ENCODE peak calls at places on chromosomes 5 and 9, in four cellular contexts. One of them, this sample, is unnamed.

GRCh38 chr9:100186356-100186755 is 87.3 kb downstream of the INVS start:
- DNase-seq in neuronal stem cell: no peak
- DNase-seq in PC-3: no peak
- DNase-seq in aorta: no peak
- DNase-seq in this sample: no peak

GRCh38 chr5:172102251-172102870 is 85.7 kb downstream of the STK10 start:
- DNase-seq in neuronal stem cell: no peak
- DNase-seq in PC-3: no peak
- DNase-seq in aorta: peak
- DNase-seq in this sample: no peak

GRCh38 chr5:88847410-88847809 is 35.6 kb downstream of the MEF2C start:
- DNase-seq in neuronal stem cell: no peak
- DNase-seq in PC-3: no peak
- DNase-seq in aorta: no peak
- DNase-seq in this sample: no peak

GRCh38 chr5:134583821-134584220 is 48.8 kb downstream of the SAR1B start:
- DNase-seq in neuronal stem cell: no peak
- DNase-seq in PC-3: no peak
- DNase-seq in aorta: no peak
- DNase-seq in this sample: no peak

GRCh38 chr9:123302348-123303214 is 34.2 kb upstream of the STRBP start:
- DNase-seq in neuronal stem cell: no peak
- DNase-seq in PC-3: no peak
- DNase-seq in aorta: no peak
- DNase-seq in this sample: no peak

GRCh38 chr5:116482394-116482793 is 92.2 kb downstream of the SEMA6A start:
- DNase-seq in neuronal stem cell: no peak
- DNase-seq in PC-3: peak
- DNase-seq in aorta: no peak
- DNase-seq in this sample: no peak

GRCh38 chr9:130893250-130894101 is 3.1 kb downstream of the QRFP start:
- DNase-seq in neuronal stem cell: no peak
- DNase-seq in PC-3: no peak
- DNase-seq in aorta: peak
- DNase-seq in this sample: no peak

GRCh38 chr5:1285883-1286291 is 9.0 kb downstream of the TERT start:
- DNase-seq in neuronal stem cell: no peak
- DNase-seq in PC-3: no peak
- DNase-seq in aorta: peak
- DNase-seq in this sample: no peak

GRCh38 chr5:135319928-135320606 is 79.0 kb downstream of the MACROH2A1 start:
- DNase-seq in neuronal stem cell: no peak
- DNase-seq in PC-3: no peak
- DNase-seq in aorta: peak
- DNase-seq in this sample: no peak

GRCh38 chr5:138022912-138023311 is 10.0 kb downstream of the FAM13B start:
- DNase-seq in neuronal stem cell: no peak
- DNase-seq in PC-3: no peak
- DNase-seq in aorta: no peak
- DNase-seq in this sample: no peak

GRCh38 chr9:4297795-4298254 is 2.0 kb downstream of the GLIS3 start:
- DNase-seq in neuronal stem cell: peak
- DNase-seq in PC-3: peak
- DNase-seq in aorta: peak
- DNase-seq in this sample: no peak

GRCh38 chr5:136004436-136004835 is 24.4 kb upstream of the TGFBI start:
- DNase-seq in neuronal stem cell: no peak
- DNase-seq in PC-3: peak
- DNase-seq in aorta: no peak
- DNase-seq in this sample: no peak

GRCh38 chr5:138649316-138649720 is 74.1 kb upstream of the HSPA9 start:
- DNase-seq in neuronal stem cell: no peak
- DNase-seq in PC-3: no peak
- DNase-seq in aorta: no peak
- DNase-seq in this sample: no peak

GRCh38 chr5:71780597-71780996 is 61.5 kb downstream of the CARTPT start:
- DNase-seq in neuronal stem cell: no peak
- DNase-seq in PC-3: no peak
- DNase-seq in aorta: no peak
- DNase-seq in this sample: no peak

GRCh38 chr9:116027511-116027910 is 126.1 kb upstream of the PAPPA start:
- DNase-seq in neuronal stem cell: no peak
- DNase-seq in PC-3: peak
- DNase-seq in aorta: no peak
- DNase-seq in this sample: no peak

GRCh38 chr9:116027951-116028350 is 125.6 kb upstream of the PAPPA start:
- DNase-seq in neuronal stem cell: no peak
- DNase-seq in PC-3: no peak
- DNase-seq in aorta: no peak
- DNase-seq in this sample: no peak

GRCh38 chr9:116030532-116030931 is 123.1 kb upstream of the PAPPA start:
- DNase-seq in neuronal stem cell: no peak
- DNase-seq in PC-3: no peak
- DNase-seq in aorta: no peak
- DNase-seq in this sample: no peak

GRCh38 chr9:116032683-116033440 is 120.7 kb upstream of the PAPPA start:
- DNase-seq in neuronal stem cell: no peak
- DNase-seq in PC-3: no peak
- DNase-seq in aorta: no peak
- DNase-seq in this sample: no peak

GRCh38 chr9:116027096-116027495 is 126.5 kb upstream of the PAPPA start:
- DNase-seq in neuronal stem cell: no peak
- DNase-seq in PC-3: no peak
- DNase-seq in aorta: no peak
- DNase-seq in this sample: peak
- H3K27ac ChIP-seq in neuronal stem cell: no peak
- H3K27ac ChIP-seq in PC-3: no peak
- H3K27ac ChIP-seq in aorta: no peak
- H3K27ac ChIP-seq in this sample: no peak

GRCh38 chr5:141382469-141383294 is at the start of gene PCDHGA7:
- DNase-seq in neuronal stem cell: no peak
- DNase-seq in PC-3: no peak
- DNase-seq in aorta: peak
- DNase-seq in this sample: no peak
- H3K4me3 ChIP-seq in neuronal stem cell: no peak
- H3K4me3 ChIP-seq in PC-3: no peak
- H3K4me3 ChIP-seq in aorta: no peak
- H3K4me3 ChIP-seq in this sample: no peak

GRCh38 chr5:8842906-8843590 is 702.8 kb downstream of the SEMA5A start:
- DNase-seq in neuronal stem cell: no peak
- DNase-seq in PC-3: peak
- DNase-seq in aorta: no peak
- DNase-seq in this sample: no peak

GRCh38 chr5:8845316-8845715 is 700.6 kb downstream of the SEMA5A start:
- DNase-seq in neuronal stem cell: no peak
- DNase-seq in PC-3: peak
- DNase-seq in aorta: no peak
- DNase-seq in this sample: no peak

GRCh38 chr5:8844206-8844605 is 701.7 kb downstream of the SEMA5A start:
- DNase-seq in neuronal stem cell: no peak
- DNase-seq in PC-3: no peak
- DNase-seq in aorta: no peak
- DNase-seq in this sample: no peak

GRCh38 chr5:8844847-8845246 is 701.0 kb downstream of the SEMA5A start:
- DNase-seq in neuronal stem cell: no peak
- DNase-seq in PC-3: no peak
- DNase-seq in aorta: no peak
- DNase-seq in this sample: no peak

DNA sequence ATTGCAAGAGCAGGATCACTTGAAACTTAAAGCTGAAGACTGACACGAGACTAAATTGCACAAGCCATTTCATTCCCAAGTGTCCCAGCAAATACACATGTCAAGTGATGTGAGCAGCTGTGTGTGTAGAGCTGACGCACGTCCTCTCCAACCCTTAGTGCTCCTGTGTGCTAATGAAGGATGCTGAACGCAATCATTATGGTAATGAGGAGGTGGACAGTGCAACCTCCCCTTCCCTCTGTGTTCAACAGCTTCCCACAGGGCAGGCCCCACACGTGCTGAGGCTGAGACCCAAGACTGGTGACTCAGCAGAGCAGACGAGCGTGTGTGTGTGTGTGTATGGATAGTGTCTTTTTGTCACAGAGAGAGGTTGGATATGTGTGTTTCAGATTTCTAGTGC is 702.1 kb downstream of the SEMA5A start:
- DNase-seq in neuronal stem cell: no peak
- DNase-seq in PC-3: no peak
- DNase-seq in aorta: no peak
- DNase-seq in this sample: no peak
- H3K27ac ChIP-seq in neuronal stem cell: no peak
- H3K27ac ChIP-seq in PC-3: no peak
- H3K27ac ChIP-seq in aorta: no peak
- H3K27ac ChIP-seq in this sample: no peak

GRCh38 chr9:86304236-86304730 is 21.9 kb upstream of the ISCA1 start:
- DNase-seq in neuronal stem cell: no peak
- DNase-seq in PC-3: no peak
- DNase-seq in aorta: no peak
- DNase-seq in this sample: no peak

GRCh38 chr9:86303316-86303975 is 21.1 kb upstream of the ISCA1 start:
- DNase-seq in neuronal stem cell: no peak
- DNase-seq in PC-3: peak
- DNase-seq in aorta: no peak
- DNase-seq in this sample: no peak

GRCh38 chr9:86300701-86301100 is 18.4 kb upstream of the ISCA1 start:
- DNase-seq in neuronal stem cell: no peak
- DNase-seq in PC-3: no peak
- DNase-seq in aorta: no peak
- DNase-seq in this sample: no peak

DNA sequence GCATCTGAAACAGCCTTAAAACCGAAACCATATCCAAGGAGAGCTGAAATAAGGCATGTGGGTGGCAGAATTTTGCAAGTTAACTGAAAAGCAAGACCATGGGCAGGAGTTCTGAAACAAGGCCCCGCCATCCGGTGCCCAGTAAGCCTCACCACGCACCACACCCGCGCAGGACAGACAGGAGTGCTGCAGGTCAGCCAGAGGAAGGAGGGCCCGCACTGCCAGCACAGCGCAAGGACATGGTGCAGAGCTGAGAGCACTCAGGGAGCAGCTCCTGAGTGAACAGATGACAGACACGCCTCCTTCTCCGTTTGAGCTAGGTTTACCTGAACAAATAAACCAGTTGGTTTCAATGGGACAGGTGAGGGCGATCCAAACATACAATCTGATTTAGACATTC is 16.5 kb upstream of the ISCA1 start:
- DNase-seq in neuronal stem cell: no peak
- DNase-seq in PC-3: no peak
- DNase-seq in aorta: no peak
- DNase-seq in this sample: no peak
- H3K4me3 ChIP-seq in neuronal stem cell: no peak
- H3K4me3 ChIP-seq in PC-3: no peak
- H3K4me3 ChIP-seq in aorta: no peak
- H3K4me3 ChIP-seq in this sample: no peak

DNA sequence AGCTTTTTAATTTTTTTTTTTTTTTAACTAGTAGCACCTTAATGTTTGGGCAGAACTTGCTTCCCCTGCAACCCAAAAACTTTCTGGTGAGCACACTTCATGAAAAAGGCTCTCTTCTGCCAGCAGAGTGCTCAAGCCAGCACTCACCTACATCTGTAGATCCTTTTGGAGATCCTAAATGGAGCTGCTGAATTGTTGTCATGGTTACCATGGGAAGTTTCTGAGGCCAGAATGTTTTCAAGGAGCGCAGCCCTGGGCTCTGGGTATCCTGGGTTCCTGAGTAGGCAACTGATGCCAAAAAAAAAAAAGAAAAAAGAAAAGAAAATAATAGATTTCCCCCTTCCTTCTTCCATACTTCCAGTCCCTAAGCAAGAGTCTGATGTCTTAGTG is 3.1 kb upstream of the CPEB4 start:
- DNase-seq in neuronal stem cell: no peak
- DNase-seq in PC-3: no peak
- DNase-seq in aorta: no peak
- DNase-seq in this sample: no peak
- H3K27ac ChIP-seq in neuronal stem cell: no peak
- H3K27ac ChIP-seq in PC-3: no peak
- H3K27ac ChIP-seq in aorta: no peak
- H3K27ac ChIP-seq in this sample: no peak

GRCh38 chr9:16417101-16417500 is 453.4 kb downstream of the BNC2 start:
- DNase-seq in neuronal stem cell: no peak
- DNase-seq in PC-3: peak
- DNase-seq in aorta: no peak
- DNase-seq in this sample: no peak
- H3K4me3 ChIP-seq in neuronal stem cell: no peak
- H3K4me3 ChIP-seq in PC-3: peak
- H3K4me3 ChIP-seq in aorta: no peak
- H3K4me3 ChIP-seq in this sample: no peak

DNA sequence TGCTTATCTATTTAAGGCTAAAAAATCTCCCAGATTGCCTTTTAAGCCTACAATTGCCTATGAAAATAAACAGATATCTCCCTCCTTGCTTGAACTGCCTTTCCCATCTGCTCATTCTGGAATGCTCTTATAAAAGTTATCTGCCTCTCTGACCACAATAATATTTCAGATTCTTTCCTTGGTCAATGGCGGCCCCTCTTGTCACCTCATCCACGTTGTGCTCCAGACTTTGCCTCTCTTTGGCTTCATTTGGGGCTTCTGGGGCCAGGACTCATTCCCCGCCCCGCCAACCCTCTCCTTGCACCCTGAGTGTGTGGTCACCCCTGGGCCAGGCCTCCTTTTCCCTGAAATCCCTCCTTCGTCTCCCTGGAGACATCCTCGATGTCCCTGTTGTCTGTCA is 110.0 kb upstream of the RPS23 start:
- DNase-seq in neuronal stem cell: no peak
- DNase-seq in PC-3: no peak
- DNase-seq in aorta: no peak
- DNase-seq in this sample: no peak
- H3K27ac ChIP-seq in neuronal stem cell: no peak
- H3K27ac ChIP-seq in PC-3: peak
- H3K27ac ChIP-seq in aorta: no peak
- H3K27ac ChIP-seq in this sample: no peak

This sample was measured in iPS DF 6.9.